ENCODE peak calls at places on chromosomes 13 and 19, in nine cellular contexts. N is IMR-90; S is CD8-positive, alpha-beta T cell; M is fibroblast of lung; Y is neural progenitor cell; Z is effector memory CD4-positive, alpha-beta T cell; T is aorta; F is uterus; L is SK-N-SH. D is an unnamed sample. For H3K9me3, the result is how much of the 10 kb centered on the place peaks cover.

GRCh38 chr13:28582892-28583240 is 76.1 kb upstream of the POMP start:
- DNase-seq in N (no peak), S (no peak), M (no peak), Y (no peak), Z (no peak), T (no peak), F (no peak), L (no peak), D (no peak)

GRCh38 chr13:82803341-82803740 is 1078.9 kb downstream of the SLITRK1 start:
- DNase-seq in N (no peak), S (no peak), M (peak), Y (no peak), Z (no peak), T (no peak), F (no peak), L (no peak), D (no peak)

GRCh38 chr13:110617326-110618072 is 2.2 kb downstream of the NAXD start:
- DNase-seq in N (peak), S (no peak), M (peak), Y (no peak), Z (no peak), T (no peak), F (peak), L (no peak), D (no peak)

GRCh38 chr13:48500652-48501197 is 32.2 kb downstream of the RCBTB2 start:
- DNase-seq in N (peak), S (no peak), M (peak), Y (no peak), Z (no peak), T (no peak), F (no peak), L (no peak), D (no peak)

GRCh38 chr13:40983725-40984669 is 35.1 kb downstream of the ELF1 start:
- DNase-seq in N (no peak), S (no peak), M (no peak), Y (no peak), Z (peak), T (no peak), F (no peak), L (no peak), D (no peak)

GRCh38 chr13:54945978-54946377 is 1917.4 kb downstream of the OLFM4 start:
- DNase-seq in N (no peak), S (no peak), M (no peak), Y (peak), Z (no peak), T (no peak), F (no peak), L (no peak), D (no peak)

GRCh38 chr19:49362926-49363264 is 679 bp upstream of the TEAD2 start:
- DNase-seq in N (peak), S (no peak), M (no peak), Y (no peak), Z (no peak), T (peak), F (peak), L (peak), D (peak)

GRCh38 chr19:2171349-2172145 is 7.8 kb downstream of the DOT1L start:
- DNase-seq in N (peak), S (peak), M (peak), Y (peak), Z (peak), T (no peak), F (no peak), L (peak), D (no peak)

GRCh38 chr19:41937525-41937924 is 9.3 kb upstream of the ERFL start:
- DNase-seq in N (no peak), S (no peak), M (no peak), Y (no peak), Z (no peak), T (no peak), F (no peak), L (no peak), D (no peak)

GRCh38 chr19:38708413-38709024 is 35.8 kb downstream of the CAPN12 start:
- DNase-seq in N (no peak), S (no peak), M (no peak), Y (no peak), Z (no peak), T (no peak), F (no peak), L (no peak), D (no peak)

GRCh38 chr13:113774177-113775107 is 15.4 kb downstream of the TMEM255B start:
- DNase-seq in N (peak), S (no peak), M (peak), Y (no peak), Z (no peak), T (no peak), F (no peak), L (peak), D (peak)

GRCh38 chr13:41917641-41918040 is 43.3 kb downstream of the VWA8 start:
- DNase-seq in N (peak), S (no peak), M (peak), Y (no peak), Z (no peak), T (no peak), F (no peak), L (no peak), D (no peak)

GRCh38 chr13:48864100-48864499 is 111.6 kb upstream of the FNDC3A start:
- DNase-seq in N (no peak), S (no peak), M (no peak), Y (no peak), Z (no peak), T (no peak), F (no peak), L (no peak), D (no peak)

GRCh38 chr19:18349524-18350128 is 9.2 kb downstream of the PGPEP1 start:
- DNase-seq in N (peak), S (no peak), M (peak), Y (peak), Z (no peak), T (peak), F (peak), L (peak), D (peak)

GRCh38 chr13:85610024-85610423 is 189.2 kb downstream of the SLITRK6 start:
- DNase-seq in N (peak), S (no peak), M (peak), Y (no peak), Z (no peak), T (no peak), F (no peak), L (no peak), D (no peak)

GRCh38 chr13:32165791-32166190 is 134.2 kb downstream of the FRY start:
- DNase-seq in N (no peak), S (no peak), M (no peak), Y (no peak), Z (no peak), T (no peak), F (no peak), L (no peak), D (no peak)

GRCh38 chr13:112248406-112248760 is 127.8 kb upstream of the SPACA7 start:
- DNase-seq in N (no peak), S (no peak), M (no peak), Y (no peak), Z (no peak), T (no peak), F (no peak), L (no peak), D (peak)

GRCh38 chr19:19822148-19822429 is 539 bp upstream of the ZNF506 start:
- DNase-seq in N (no peak), S (no peak), M (no peak), Y (no peak), Z (no peak), T (no peak), F (no peak), L (peak), D (no peak)

GRCh38 chr13:102401305-102401704 is 543 bp downstream of the FGF14 start:
- DNase-seq in N (no peak), S (no peak), M (peak), Y (no peak), Z (no peak), T (no peak), F (no peak), L (peak), D (no peak)

GRCh38 chr19:50480281-50481111 is 3.8 kb upstream of the GARIN5A start:
- DNase-seq in N (no peak), S (no peak), M (no peak), Y (no peak), Z (no peak), T (no peak), F (no peak), L (no peak), D (peak)

GRCh38 chr13:97914537-97914936 is 38.9 kb upstream of the IPO5 start:
- DNase-seq in N (peak), S (no peak), M (no peak), Y (no peak), Z (no peak), T (no peak), F (no peak), L (no peak), D (no peak)

GRCh38 chr13:74969419-74969818 is 512.5 kb downstream of the TBC1D4 start:
- DNase-seq in N (no peak), S (no peak), M (no peak), Y (no peak), Z (no peak), T (no peak), F (no peak), L (no peak), D (no peak)

GRCh38 chr19:10815969-10816635 is 19.9 kb downstream of the TMED1 start:
- DNase-seq in N (peak), S (no peak), M (no peak), Y (no peak), Z (no peak), T (no peak), F (no peak), L (no peak), D (no peak)

GRCh38 chr13:43448605-43449004 is 338.2 kb downstream of the ENOX1 start:
- DNase-seq in N (no peak), S (no peak), M (no peak), Y (no peak), Z (no peak), T (no peak), F (no peak), L (no peak), D (no peak)

GRCh38 chr13:65597839-65598818 is 1632.0 kb downstream of the PCDH9 start:
- DNase-seq in N (peak), S (no peak), M (peak), Y (peak), Z (no peak), T (no peak), F (no peak), L (no peak), D (no peak)

GRCh38 chr19:19385900-19386339 is 19.6 kb upstream of the GATAD2A start:
- DNase-seq in N (no peak), S (no peak), M (no peak), Y (no peak), Z (peak), T (peak), F (peak), L (no peak), D (no peak)

GRCh38 chr13:102724923-102725322 is 30.1 kb upstream of the METTL21C start:
- DNase-seq in N (peak), S (no peak), M (peak), Y (no peak), Z (no peak), T (no peak), F (no peak), L (peak), D (no peak)

GRCh38 chr19:41219924-41220567 is 1.0 kb downstream of the AXL start:
- DNase-seq in N (peak), S (no peak), M (peak), Y (peak), Z (no peak), T (peak), F (peak), L (no peak), D (peak)

GRCh38 chr13:61706899-61707298 is 291.2 kb upstream of the PCDH20 start:
- DNase-seq in N (no peak), S (no peak), M (no peak), Y (no peak), Z (no peak), T (no peak), F (no peak), L (peak), D (no peak)

GRCh38 chr19:55489711-55490477 is 1.7 kb downstream of the SSC5D start:
- DNase-seq in N (no peak), S (no peak), M (no peak), Y (no peak), Z (no peak), T (no peak), F (peak), L (no peak), D (no peak)

GRCh38 chr13:109336730-109337129 is 449.7 kb downstream of the IRS2 start:
- DNase-seq in N (peak), S (no peak), M (peak), Y (no peak), Z (no peak), T (no peak), F (no peak), L (no peak), D (no peak)

GRCh38 chr13:98997738-98998641 is 20.1 kb upstream of the DOCK9 start:
- DNase-seq in N (no peak), S (no peak), M (no peak), Y (no peak), Z (no peak), T (no peak), F (no peak), L (no peak), D (no peak)

GRCh38 chr13:107124129-107124718 is 556.3 kb upstream of the ARGLU1 start:
- DNase-seq in N (peak), S (no peak), M (peak), Y (peak), Z (no peak), T (no peak), F (no peak), L (peak), D (no peak)

DNA sequence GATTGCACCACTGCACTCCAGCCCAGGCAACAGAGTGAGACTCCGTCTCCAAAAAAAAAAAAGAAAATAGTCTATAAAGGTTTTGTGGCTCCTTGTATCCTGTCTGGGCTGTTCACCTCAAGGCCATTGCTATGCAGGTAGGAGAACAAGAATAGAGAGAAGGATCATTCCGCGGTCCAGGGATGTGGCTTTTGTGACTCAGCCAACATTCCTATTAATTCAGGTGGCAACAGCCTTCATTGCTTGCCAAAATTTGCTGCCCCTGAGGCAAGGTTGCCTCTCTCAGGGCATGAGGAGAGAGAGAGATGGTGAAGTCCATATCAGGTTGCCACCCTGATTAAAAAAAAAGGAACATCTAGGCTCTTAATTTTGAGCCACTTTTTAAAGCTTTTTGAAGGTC is 8.0 kb downstream of the ZNF551 start:
- DNase-seq in N (no peak), S (no peak), M (no peak), Y (no peak), Z (no peak), T (no peak), F (no peak), L (no peak), D (no peak)
- H3K9me3 ChIP-seq in N (half or more), S (half or more), M (under half), Y (under half), Z (half or more), T (half or more), F (under half), L (under half), D (half or more)

GRCh38 chr19:28218728-28219127 is 994.2 kb downstream of the UQCRFS1 start:
- DNase-seq in N (no peak), S (no peak), M (no peak), Y (no peak), Z (no peak), T (no peak), F (no peak), L (no peak), D (no peak)
- H3K9me3 ChIP-seq in N (under half), S (under half), M (under half), Y (under half), Z (under half), T (under half), F (under half), L (under half), D (under half)

GRCh38 chr19:12133069-12133468 is 7.1 kb downstream of the ZNF20 start:
- DNase-seq in N (no peak), S (no peak), M (peak), Y (no peak), Z (no peak), T (no peak), F (no peak), L (no peak), D (no peak)
- H3K9me3 ChIP-seq in N (half or more), S (under half), M (under half), Y (half or more), Z (under half), T (under half), F (under half), L (under half), D (under half)

DNA sequence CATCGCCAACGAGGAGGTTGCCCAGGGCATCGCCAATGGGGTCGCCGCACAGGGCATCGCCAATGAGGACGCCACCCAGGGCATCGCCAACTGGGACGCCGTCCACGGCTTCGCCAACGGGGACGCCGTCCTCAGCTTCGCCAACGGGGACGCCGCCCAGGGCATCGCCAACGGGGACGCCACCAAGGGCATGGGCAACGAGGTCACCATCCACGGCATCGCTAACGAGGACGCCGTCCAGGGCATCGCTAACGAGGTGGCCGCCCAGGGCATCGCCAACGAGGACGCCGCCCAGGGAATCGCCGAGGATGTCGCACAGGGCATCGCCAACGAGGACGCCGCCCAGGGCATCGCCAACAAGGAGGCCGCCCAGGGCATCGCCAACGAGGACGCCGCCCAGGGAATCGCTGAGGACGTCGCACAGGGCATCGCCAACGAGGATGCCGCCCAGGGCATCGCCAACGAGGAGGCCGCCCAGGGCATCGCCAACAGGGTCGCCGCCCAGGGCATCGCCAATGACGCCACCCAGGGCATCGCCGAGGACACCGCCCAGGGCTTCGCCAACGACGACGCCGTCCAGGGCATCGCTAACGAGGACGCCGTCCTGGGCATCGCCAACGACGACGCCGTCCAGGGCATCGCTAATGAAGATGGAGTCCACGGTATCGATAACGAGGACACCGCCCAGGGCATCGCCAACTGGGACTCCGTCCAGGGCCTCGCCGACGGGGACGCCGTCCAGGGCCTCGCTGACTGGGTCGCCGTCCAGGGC is 945.7 kb downstream of the TUBA3C start:
- DNase-seq in N (no peak), S (no peak), M (no peak), Y (no peak), Z (no peak), T (no peak), F (no peak), L (no peak), D (no peak)
- H3K9me3 ChIP-seq in N (under half), S (under half), M (under half), Y (under half), Z (under half), T (under half), F (under half), L (under half), D (under half)

GRCh38 chr19:27618006-27618405 is 1594.9 kb downstream of the UQCRFS1 start:
- DNase-seq in N (no peak), S (no peak), M (no peak), Y (no peak), Z (no peak), T (no peak), F (no peak), L (no peak), D (no peak)
- H3K9me3 ChIP-seq in N (under half), S (under half), M (under half), Y (half or more), Z (under half), T (under half), F (under half), L (under half), D (under half)

DNA sequence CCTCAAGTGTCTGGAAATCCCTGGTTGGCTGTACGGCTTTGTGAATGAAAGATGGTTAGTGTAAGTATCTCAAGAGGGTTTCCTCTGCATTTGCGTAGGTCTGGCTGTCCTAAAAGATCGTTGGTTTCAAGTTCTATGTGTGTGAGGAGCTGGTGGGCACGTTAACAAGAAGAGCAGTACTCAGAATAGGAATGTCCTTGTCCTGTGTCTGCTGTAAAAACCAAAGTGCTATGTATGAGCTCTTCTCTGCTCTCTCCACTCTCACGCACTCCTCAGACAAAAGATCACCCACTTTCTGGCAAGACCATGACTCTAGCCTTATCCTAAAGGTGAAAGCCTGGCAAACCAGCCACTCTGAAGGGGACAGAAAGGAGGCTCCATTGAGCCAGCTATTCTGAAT is 39.1 kb downstream of the USP12 start:
- DNase-seq in N (no peak), S (no peak), M (no peak), Y (no peak), Z (no peak), T (no peak), F (no peak), L (no peak), D (no peak)
- H3K9me3 ChIP-seq in N (under half), S (under half), M (under half), Y (under half), Z (under half), T (under half), F (under half), L (under half), D (under half)

GRCh38 chr19:455851-456546 is 4.8 kb downstream of the SHC2 start:
- DNase-seq in N (no peak), S (no peak), M (no peak), Y (no peak), Z (no peak), T (no peak), F (no peak), L (no peak), D (no peak)

GRCh38 chr19:453606-454005 is 7.2 kb downstream of the SHC2 start:
- DNase-seq in N (no peak), S (no peak), M (no peak), Y (no peak), Z (no peak), T (no peak), F (no peak), L (no peak), D (peak)

GRCh38 chr19:449916-450315 is 10.9 kb downstream of the SHC2 start:
- DNase-seq in N (no peak), S (no peak), M (no peak), Y (no peak), Z (no peak), T (no peak), F (no peak), L (no peak), D (no peak)

GRCh38 chr19:455031-455705 is 5.7 kb downstream of the SHC2 start:
- DNase-seq in N (no peak), S (no peak), M (no peak), Y (no peak), Z (no peak), T (no peak), F (no peak), L (no peak), D (no peak)

GRCh38 chr19:452829-453228 is 8.0 kb downstream of the SHC2 start:
- DNase-seq in N (no peak), S (no peak), M (no peak), Y (no peak), Z (no peak), T (no peak), F (no peak), L (no peak), D (peak)
- H3K9me3 ChIP-seq in N (under half), S (under half), M (under half), Y (under half), Z (under half), T (under half), F (under half), L (under half), D (under half)

GRCh38 chr19:52102782-52103181 is 7.2 kb upstream of the ZNF841 start:
- DNase-seq in N (no peak), S (no peak), M (no peak), Y (no peak), Z (no peak), T (no peak), F (no peak), L (no peak), D (no peak)
- H3K9me3 ChIP-seq in N (under half), S (under half), M (under half), Y (under half), Z (under half), T (under half), F (under half), L (under half), D (under half)

D was measured in upper lobe of right lung.